ENCODE peak calls at places on chromosomes 3 and 15, in ten cellular contexts. Y is ELR; N is natural killer cell; P is NCI-H1930; C is HS-27A; W is AG09319; L is cardiac fibroblast; G is activated naive CD4-positive, alpha-beta T cell; D is SK-N-SH; H is anterior cingulate cortex. O is an unnamed sample.

GRCh38 chr3:60935709-60936108 is 315.5 kb downstream of the FHIT start:
- DNase-seq in Y (peak; percentile 25), N (no peak), P (no peak), C (peak; percentile 8), W (no peak), L (peak; percentile 11), G (no peak), D (no peak), H (no peak), O (no peak)

GRCh38 chr3:63914312-63914711 is 2.1 kb upstream of the SCAANT1 start:
- DNase-seq in Y (no peak), N (no peak), P (no peak), C (no peak), W (no peak), L (peak; percentile 83), G (no peak), D (no peak), H (no peak), O (peak; percentile 74)

GRCh38 chr3:10703875-10704274 is 112.2 kb upstream of the SLC6A11 start:
- DNase-seq in Y (peak; percentile 54), N (no peak), P (no peak), C (peak; percentile 23), W (no peak), L (peak; percentile 17), G (no peak), D (peak; percentile 46), H (no peak), O (no peak)

GRCh38 chr3:55683666-55684270 is 196.7 kb upstream of the WNT5A start:
- DNase-seq in Y (no peak), N (no peak), P (no peak), C (no peak), W (no peak), L (no peak), G (no peak), D (no peak), H (no peak), O (no peak)

GRCh38 chr3:172246107-172246870 is 202.0 kb downstream of the GHSR start:
- DNase-seq in Y (no peak), N (no peak), P (no peak), C (no peak), W (no peak), L (no peak), G (no peak), D (peak; percentile 28), H (no peak), O (no peak)

GRCh38 chr3:99384596-99384995 is 253.8 kb upstream of the COL8A1 start:
- DNase-seq in Y (peak; percentile 65), N (no peak), P (no peak), C (no peak), W (no peak), L (no peak), G (no peak), D (no peak), H (no peak), O (no peak)

GRCh38 chr15:66862111-66862815 is 160.2 kb downstream of the SMAD6 start:
- DNase-seq in Y (peak; percentile 50), N (no peak), P (no peak), C (peak; percentile 63), W (no peak), L (no peak), G (no peak), D (no peak), H (no peak), O (no peak)

GRCh38 chr15:63080638-63081250 is 38.2 kb downstream of the TPM1 start:
- DNase-seq in Y (no peak), N (no peak), P (no peak), C (no peak), W (no peak), L (no peak), G (no peak), D (no peak), H (no peak), O (no peak)

GRCh38 chr3:106206165-106206564 is 337.4 kb upstream of the CBLB start:
- DNase-seq in Y (peak; percentile 30), N (no peak), P (no peak), C (no peak), W (peak; percentile 8), L (peak; percentile 18), G (no peak), D (no peak), H (no peak), O (no peak)

GRCh38 chr15:92149029-92149428 is 244.7 kb upstream of the ST8SIA2 start:
- DNase-seq in Y (no peak), N (no peak), P (no peak), C (no peak), W (peak; percentile 70), L (no peak), G (no peak), D (peak; percentile 32), H (no peak), O (no peak)

GRCh38 chr15:32888221-32888761 is 170.5 kb downstream of the GREM1 start:
- DNase-seq in Y (peak; percentile 51), N (no peak), P (no peak), C (no peak), W (peak; percentile 53), L (no peak), G (no peak), D (no peak), H (no peak), O (no peak)

GRCh38 chr3:57003676-57004075 is 56.8 kb upstream of the SPATA12 start:
- DNase-seq in Y (no peak), N (no peak), P (no peak), C (no peak), W (no peak), L (no peak), G (no peak), D (no peak), H (no peak), O (no peak)

GRCh38 chr15:89912145-89912673 is 543 bp downstream of the ARPIN start:
- DNase-seq in Y (peak; percentile 40), N (no peak), P (no peak), C (no peak), W (no peak), L (peak; percentile 18), G (no peak), D (peak; percentile 76), H (peak; percentile 15), O (no peak)

GRCh38 chr3:59605318-59605717 is 555.5 kb upstream of the CFAP20DC start:
- DNase-seq in Y (no peak), N (no peak), P (no peak), C (no peak), W (no peak), L (no peak), G (no peak), D (no peak), H (no peak), O (no peak)

GRCh38 chr15:22968356-22968755 is 11.8 kb downstream of the CYFIP1 start:
- DNase-seq in Y (peak; percentile 90), N (no peak), P (no peak), C (no peak), W (no peak), L (peak; percentile 77), G (no peak), D (no peak), H (no peak), O (no peak)

O was measured in ascending aorta.